ENCODE peak calls at places on chromosomes 7 and 10, in nine cellular contexts. One of them, this sample, is unnamed.

GRCh38 chr7:157651366-157652160 is 314.8 kb downstream of the DNAJB6 start:
- DNase-seq in PC-9: no peak
- DNase-seq in fibroblast of villous mesenchyme: no peak
- DNase-seq in choroid plexus epithelial cell: no peak
- DNase-seq in colonic mucosa: no peak
- DNase-seq in heart right ventricle: no peak
- DNase-seq in epithelial cell of esophagus: no peak
- DNase-seq in cardiac muscle cell: no peak
- DNase-seq in lower leg skin: no peak
- DNase-seq in this sample: no peak

GRCh38 chr7:127891144-127891543 is 140.1 kb downstream of the LRRC4 start:
- DNase-seq in fibroblast of villous mesenchyme: peak
- DNase-seq in lower leg skin: no peak
- DNase-seq in cardiac muscle cell: no peak
- DNase-seq in PC-9: no peak
- DNase-seq in colonic mucosa: no peak
- DNase-seq in choroid plexus epithelial cell: no peak
- DNase-seq in heart right ventricle: no peak
- DNase-seq in epithelial cell of esophagus: no peak
- DNase-seq in this sample: no peak

GRCh38 chr7:9939171-9939570 is 1034.5 kb upstream of the PHF14 start:
- DNase-seq in epithelial cell of esophagus: no peak
- DNase-seq in fibroblast of villous mesenchyme: no peak
- DNase-seq in PC-9: no peak
- DNase-seq in heart right ventricle: no peak
- DNase-seq in cardiac muscle cell: peak
- DNase-seq in lower leg skin: no peak
- DNase-seq in colonic mucosa: no peak
- DNase-seq in choroid plexus epithelial cell: no peak
- DNase-seq in this sample: no peak

GRCh38 chr7:93249749-93250148 is 17.6 kb downstream of the VPS50 start:
- DNase-seq in PC-9: no peak
- DNase-seq in fibroblast of villous mesenchyme: peak
- DNase-seq in colonic mucosa: no peak
- DNase-seq in choroid plexus epithelial cell: peak
- DNase-seq in lower leg skin: no peak
- DNase-seq in epithelial cell of esophagus: peak
- DNase-seq in heart right ventricle: no peak
- DNase-seq in cardiac muscle cell: peak
- DNase-seq in this sample: no peak

GRCh38 chr10:97540669-97541500 is 31.7 kb upstream of the ANKRD2 start:
- DNase-seq in epithelial cell of esophagus: no peak
- DNase-seq in colonic mucosa: no peak
- DNase-seq in lower leg skin: no peak
- DNase-seq in choroid plexus epithelial cell: no peak
- DNase-seq in heart right ventricle: no peak
- DNase-seq in PC-9: no peak
- DNase-seq in cardiac muscle cell: peak
- DNase-seq in fibroblast of villous mesenchyme: no peak
- DNase-seq in this sample: no peak

GRCh38 chr7:93736970-93737369 is 153.6 kb downstream of the TFPI2 start:
- DNase-seq in fibroblast of villous mesenchyme: no peak
- DNase-seq in lower leg skin: no peak
- DNase-seq in cardiac muscle cell: no peak
- DNase-seq in epithelial cell of esophagus: no peak
- DNase-seq in colonic mucosa: no peak
- DNase-seq in PC-9: no peak
- DNase-seq in heart right ventricle: no peak
- DNase-seq in choroid plexus epithelial cell: peak
- DNase-seq in this sample: no peak

GRCh38 chr7:105218215-105218614 is 170.5 kb downstream of the SRPK2 start:
- DNase-seq in heart right ventricle: no peak
- DNase-seq in colonic mucosa: no peak
- DNase-seq in choroid plexus epithelial cell: no peak
- DNase-seq in cardiac muscle cell: no peak
- DNase-seq in fibroblast of villous mesenchyme: no peak
- DNase-seq in epithelial cell of esophagus: peak
- DNase-seq in PC-9: peak
- DNase-seq in lower leg skin: no peak
- DNase-seq in this sample: no peak

GRCh38 chr10:104122273-104123107 is 519 bp downstream of the SFR1 start:
- DNase-seq in colonic mucosa: no peak
- DNase-seq in cardiac muscle cell: peak
- DNase-seq in heart right ventricle: no peak
- DNase-seq in choroid plexus epithelial cell: peak
- DNase-seq in lower leg skin: no peak
- DNase-seq in fibroblast of villous mesenchyme: no peak
- DNase-seq in PC-9: no peak
- DNase-seq in epithelial cell of esophagus: peak
- DNase-seq in this sample: no peak

GRCh38 chr10:130707389-130707979 is 571.3 kb downstream of the GLRX3 start:
- DNase-seq in lower leg skin: no peak
- DNase-seq in fibroblast of villous mesenchyme: no peak
- DNase-seq in heart right ventricle: no peak
- DNase-seq in cardiac muscle cell: no peak
- DNase-seq in PC-9: no peak
- DNase-seq in colonic mucosa: no peak
- DNase-seq in choroid plexus epithelial cell: no peak
- DNase-seq in epithelial cell of esophagus: no peak
- DNase-seq in this sample: no peak

GRCh38 chr7:92953657-92954056 is 117.3 kb upstream of the CDK6 start:
- DNase-seq in PC-9: no peak
- DNase-seq in fibroblast of villous mesenchyme: no peak
- DNase-seq in choroid plexus epithelial cell: peak
- DNase-seq in epithelial cell of esophagus: peak
- DNase-seq in cardiac muscle cell: peak
- DNase-seq in heart right ventricle: no peak
- DNase-seq in lower leg skin: no peak
- DNase-seq in colonic mucosa: no peak
- DNase-seq in this sample: no peak

GRCh38 chr10:31399631-31400030 is 80.6 kb downstream of the ZEB1 start:
- DNase-seq in epithelial cell of esophagus: peak
- DNase-seq in colonic mucosa: no peak
- DNase-seq in choroid plexus epithelial cell: no peak
- DNase-seq in PC-9: no peak
- DNase-seq in lower leg skin: no peak
- DNase-seq in cardiac muscle cell: no peak
- DNase-seq in fibroblast of villous mesenchyme: no peak
- DNase-seq in heart right ventricle: peak
- DNase-seq in this sample: no peak

GRCh38 chr10:21159669-21160068 is 262.6 kb upstream of the NEBL start:
- DNase-seq in fibroblast of villous mesenchyme: no peak
- DNase-seq in PC-9: no peak
- DNase-seq in lower leg skin: no peak
- DNase-seq in choroid plexus epithelial cell: no peak
- DNase-seq in heart right ventricle: no peak
- DNase-seq in cardiac muscle cell: no peak
- DNase-seq in epithelial cell of esophagus: no peak
- DNase-seq in colonic mucosa: no peak
- DNase-seq in this sample: no peak

GRCh38 chr7:34453150-34453549 is 204.9 kb upstream of the NPSR1 start:
- DNase-seq in epithelial cell of esophagus: no peak
- DNase-seq in heart right ventricle: no peak
- DNase-seq in cardiac muscle cell: peak
- DNase-seq in PC-9: no peak
- DNase-seq in lower leg skin: no peak
- DNase-seq in colonic mucosa: no peak
- DNase-seq in choroid plexus epithelial cell: peak
- DNase-seq in fibroblast of villous mesenchyme: peak
- DNase-seq in this sample: no peak

GRCh38 chr7:122597277-122597676 is 101.6 kb downstream of the RNF133 start:
- DNase-seq in epithelial cell of esophagus: no peak
- DNase-seq in fibroblast of villous mesenchyme: no peak
- DNase-seq in colonic mucosa: no peak
- DNase-seq in PC-9: no peak
- DNase-seq in choroid plexus epithelial cell: no peak
- DNase-seq in lower leg skin: no peak
- DNase-seq in heart right ventricle: no peak
- DNase-seq in cardiac muscle cell: no peak
- DNase-seq in this sample: no peak

GRCh38 chr10:59273453-59273852 is 88.9 kb downstream of the FAM13C start:
- DNase-seq in colonic mucosa: no peak
- DNase-seq in cardiac muscle cell: peak
- DNase-seq in heart right ventricle: no peak
- DNase-seq in PC-9: no peak
- DNase-seq in epithelial cell of esophagus: no peak
- DNase-seq in lower leg skin: no peak
- DNase-seq in choroid plexus epithelial cell: peak
- DNase-seq in fibroblast of villous mesenchyme: no peak
- DNase-seq in this sample: no peak

GRCh38 chr10:133230387-133231195 is 574 bp downstream of the UTF1 start:
- DNase-seq in colonic mucosa: no peak
- DNase-seq in cardiac muscle cell: no peak
- DNase-seq in fibroblast of villous mesenchyme: no peak
- DNase-seq in epithelial cell of esophagus: no peak
- DNase-seq in heart right ventricle: no peak
- DNase-seq in choroid plexus epithelial cell: no peak
- DNase-seq in PC-9: no peak
- DNase-seq in lower leg skin: no peak
- DNase-seq in this sample: no peak
- H3K4me3 ChIP-seq in colonic mucosa: no peak
- H3K4me3 ChIP-seq in cardiac muscle cell: peak
- H3K4me3 ChIP-seq in fibroblast of villous mesenchyme: no peak
- H3K4me3 ChIP-seq in epithelial cell of esophagus: no peak
- H3K4me3 ChIP-seq in heart right ventricle: no peak
- H3K4me3 ChIP-seq in choroid plexus epithelial cell: no peak
- H3K4me3 ChIP-seq in PC-9: no peak
- H3K4me3 ChIP-seq in lower leg skin: no peak
- H3K4me3 ChIP-seq in this sample: no peak

GRCh38 chr7:30909431-30909830 is 2.2 kb upstream of the AQP1 start:
- DNase-seq in epithelial cell of esophagus: no peak
- DNase-seq in cardiac muscle cell: no peak
- DNase-seq in lower leg skin: no peak
- DNase-seq in choroid plexus epithelial cell: no peak
- DNase-seq in fibroblast of villous mesenchyme: no peak
- DNase-seq in heart right ventricle: no peak
- DNase-seq in PC-9: no peak
- DNase-seq in colonic mucosa: no peak
- DNase-seq in this sample: no peak

GRCh38 chr7:30906520-30907240 is 5.0 kb upstream of the AQP1 start:
- DNase-seq in heart right ventricle: no peak
- DNase-seq in choroid plexus epithelial cell: no peak
- DNase-seq in epithelial cell of esophagus: no peak
- DNase-seq in PC-9: no peak
- DNase-seq in cardiac muscle cell: peak
- DNase-seq in colonic mucosa: no peak
- DNase-seq in fibroblast of villous mesenchyme: no peak
- DNase-seq in lower leg skin: no peak
- DNase-seq in this sample: no peak

GRCh38 chr7:30907527-30908267 is 4.0 kb upstream of the AQP1 start:
- DNase-seq in choroid plexus epithelial cell: no peak
- DNase-seq in cardiac muscle cell: no peak
- DNase-seq in epithelial cell of esophagus: no peak
- DNase-seq in colonic mucosa: no peak
- DNase-seq in lower leg skin: no peak
- DNase-seq in PC-9: no peak
- DNase-seq in heart right ventricle: no peak
- DNase-seq in fibroblast of villous mesenchyme: peak
- DNase-seq in this sample: no peak

GRCh38 chr7:30910369-30911073 is 1.1 kb upstream of the AQP1 start:
- DNase-seq in choroid plexus epithelial cell: no peak
- DNase-seq in colonic mucosa: no peak
- DNase-seq in heart right ventricle: no peak
- DNase-seq in cardiac muscle cell: no peak
- DNase-seq in PC-9: no peak
- DNase-seq in lower leg skin: no peak
- DNase-seq in fibroblast of villous mesenchyme: no peak
- DNase-seq in epithelial cell of esophagus: no peak
- DNase-seq in this sample: no peak

DNA sequence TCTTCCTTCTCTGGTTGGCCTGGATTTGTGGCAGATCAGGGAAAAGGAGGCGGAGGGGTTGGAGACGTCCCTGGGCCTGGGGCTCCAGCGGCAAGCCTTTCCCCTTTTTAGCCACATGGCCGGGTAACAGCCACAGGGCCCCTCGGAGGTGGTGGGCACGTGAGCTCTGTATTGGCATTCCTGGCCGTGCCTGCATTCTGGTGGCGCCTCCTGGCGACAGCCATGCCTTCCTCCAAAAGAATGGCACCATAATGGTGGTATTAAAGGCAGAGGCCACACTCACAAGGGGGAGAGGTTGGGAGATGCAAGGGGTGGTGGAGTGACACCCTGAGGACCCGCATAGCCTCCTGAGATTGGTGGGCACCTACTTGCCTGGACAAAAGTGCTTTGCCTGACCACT is 3.0 kb upstream of the AQP1 start:
- DNase-seq in colonic mucosa: no peak
- DNase-seq in lower leg skin: no peak
- DNase-seq in cardiac muscle cell: no peak
- DNase-seq in epithelial cell of esophagus: no peak
- DNase-seq in heart right ventricle: no peak
- DNase-seq in fibroblast of villous mesenchyme: no peak
- DNase-seq in choroid plexus epithelial cell: no peak
- DNase-seq in PC-9: no peak
- DNase-seq in this sample: peak
- TF ChIP-seq CTCF in colonic mucosa: no peak
- TF ChIP-seq CTCF in lower leg skin: no peak
- TF ChIP-seq CTCF in cardiac muscle cell: no peak
- TF ChIP-seq CTCF in epithelial cell of esophagus: no peak
- TF ChIP-seq CTCF in heart right ventricle: no peak
- TF ChIP-seq CTCF in fibroblast of villous mesenchyme: peak
- TF ChIP-seq CTCF in choroid plexus epithelial cell: peak
- TF ChIP-seq CTCF in PC-9: no peak
- TF ChIP-seq CTCF in this sample: peak

DNA sequence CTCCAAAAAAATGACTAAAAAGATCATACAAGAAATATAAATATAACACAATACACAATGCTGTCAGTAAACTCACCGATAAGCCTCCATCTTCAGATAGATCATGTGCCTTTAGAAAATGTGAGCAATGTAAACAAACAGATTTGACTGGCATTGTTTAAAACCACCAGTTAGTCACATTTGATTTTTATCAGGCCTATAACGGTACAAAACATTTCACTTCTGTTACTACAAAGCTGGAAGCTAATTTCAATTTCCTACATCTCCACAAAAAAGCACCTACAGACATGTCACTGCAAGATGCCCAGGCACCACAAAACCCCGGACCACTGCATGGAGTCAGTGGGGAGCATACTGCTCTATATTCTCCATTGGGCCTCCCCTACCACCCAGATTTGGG is 18.9 kb downstream of the SGMS1 start:
- DNase-seq in choroid plexus epithelial cell: peak
- DNase-seq in colonic mucosa: no peak
- DNase-seq in fibroblast of villous mesenchyme: no peak
- DNase-seq in lower leg skin: no peak
- DNase-seq in heart right ventricle: no peak
- DNase-seq in PC-9: no peak
- DNase-seq in epithelial cell of esophagus: peak
- DNase-seq in cardiac muscle cell: no peak
- DNase-seq in this sample: no peak
- H3K4me3 ChIP-seq in choroid plexus epithelial cell: no peak
- H3K4me3 ChIP-seq in colonic mucosa: no peak
- H3K4me3 ChIP-seq in fibroblast of villous mesenchyme: no peak
- H3K4me3 ChIP-seq in lower leg skin: no peak
- H3K4me3 ChIP-seq in heart right ventricle: peak
- H3K4me3 ChIP-seq in PC-9: no peak
- H3K4me3 ChIP-seq in epithelial cell of esophagus: no peak
- H3K4me3 ChIP-seq in cardiac muscle cell: no peak
- H3K4me3 ChIP-seq in this sample: no peak

DNA sequence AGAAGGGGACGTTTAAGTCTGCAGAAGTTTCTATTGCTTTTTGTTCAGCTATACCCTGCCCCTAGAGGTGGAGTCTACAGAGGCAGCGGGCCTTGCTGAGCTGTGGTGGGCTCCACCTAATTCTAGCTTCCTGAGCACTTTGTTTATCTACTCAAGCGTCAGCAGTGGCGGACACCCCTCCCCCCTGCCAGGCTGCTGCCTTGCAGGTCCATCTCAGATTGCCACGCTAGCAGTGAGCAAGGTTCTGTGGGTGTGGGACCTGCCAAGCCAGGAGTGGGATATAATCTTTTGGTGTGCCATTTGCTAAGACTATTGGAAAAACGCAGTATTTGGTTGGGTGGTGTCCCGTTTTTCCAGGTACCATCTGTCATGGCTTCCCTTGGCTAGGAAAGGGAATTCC is 147.3 kb upstream of the PRPS1L1 start:
- DNase-seq in fibroblast of villous mesenchyme: no peak
- DNase-seq in lower leg skin: no peak
- DNase-seq in PC-9: no peak
- DNase-seq in colonic mucosa: no peak
- DNase-seq in choroid plexus epithelial cell: no peak
- DNase-seq in epithelial cell of esophagus: no peak
- DNase-seq in cardiac muscle cell: no peak
- DNase-seq in heart right ventricle: no peak
- DNase-seq in this sample: peak
- TF ChIP-seq CTCF in fibroblast of villous mesenchyme: no peak
- TF ChIP-seq CTCF in lower leg skin: no peak
- TF ChIP-seq CTCF in PC-9: no peak
- TF ChIP-seq CTCF in colonic mucosa: no peak
- TF ChIP-seq CTCF in choroid plexus epithelial cell: no peak
- TF ChIP-seq CTCF in epithelial cell of esophagus: no peak
- TF ChIP-seq CTCF in cardiac muscle cell: no peak
- TF ChIP-seq CTCF in heart right ventricle: no peak
- TF ChIP-seq CTCF in this sample: no peak

This sample was measured in GM12865.